ENCODE peak calls at places on chromosomes 2 and 18, in seven cellular contexts. P, G, J, L, E, R and B are unnamed samples.

GRCh38 chr2:85433511-85434089 is 15.1 kb downstream of the SH2D6 start:
- DNase-seq in P (no peak), G (no peak), J (no peak), L (peak), E (no peak), R (no peak), B (no peak)

GRCh38 chr2:23235292-23235691 is 149.7 kb upstream of the KLHL29 start:
- DNase-seq in P (no peak), G (no peak), J (no peak), L (no peak), E (no peak), R (no peak), B (no peak)

GRCh38 chr2:161676902-161677496 is 52.8 kb downstream of the SLC4A10 start:
- DNase-seq in P (no peak), G (no peak), J (no peak), L (no peak), E (no peak), R (no peak), B (no peak)

GRCh38 chr2:106156305-106157288 is 37.5 kb downstream of the UXS1 start:
- DNase-seq in P (no peak), G (no peak), J (no peak), L (no peak), E (no peak), R (no peak), B (peak)

GRCh38 chr18:67783215-67783946 is 266.9 kb upstream of the DSEL start:
- DNase-seq in P (no peak), G (no peak), J (no peak), L (no peak), E (no peak), R (no peak), B (peak)

GRCh38 chr2:221629478-221629877 is 57.4 kb upstream of the EPHA4 start:
- DNase-seq in P (no peak), G (no peak), J (peak), L (no peak), E (no peak), R (no peak), B (no peak)

GRCh38 chr2:177398290-177398683 is 5.7 kb downstream of the AGPS start:
- DNase-seq in P (no peak), G (peak), J (no peak), L (no peak), E (no peak), R (no peak), B (no peak)

GRCh38 chr2:106095478-106096392 is 98.4 kb downstream of the UXS1 start:
- DNase-seq in P (no peak), G (no peak), J (no peak), L (no peak), E (no peak), R (no peak), B (no peak)

GRCh38 chr18:49277395-49278036 is 182.9 kb downstream of the DYM start:
- DNase-seq in P (no peak), G (no peak), J (no peak), L (no peak), E (no peak), R (no peak), B (no peak)

GRCh38 chr2:134976074-134976702 is 57.6 kb downstream of the CCNT2 start:
- DNase-seq in P (no peak), G (no peak), J (no peak), L (no peak), E (no peak), R (no peak), B (no peak)

GRCh38 chr2:102336502-102336945 is 19.1 kb upstream of the IL18R1 start:
- DNase-seq in P (no peak), G (no peak), J (no peak), L (no peak), E (no peak), R (no peak), B (peak)

GRCh38 chr2:21333249-21333648 is 209.5 kb downstream of the TDRD15 start:
- DNase-seq in P (no peak), G (no peak), J (no peak), L (no peak), E (no peak), R (no peak), B (no peak)

GRCh38 chr2:212328712-212329496 is 209.7 kb downstream of the ERBB4 start:
- DNase-seq in P (no peak), G (no peak), J (no peak), L (no peak), E (no peak), R (no peak), B (no peak)

GRCh38 chr2:133774675-133775005 is 206.4 kb upstream of the NCKAP5 start:
- DNase-seq in P (no peak), G (no peak), J (no peak), L (no peak), E (no peak), R (no peak), B (no peak)

GRCh38 chr2:153408708-153409107 is 69.9 kb downstream of the RPRM start:
- DNase-seq in P (no peak), G (no peak), J (no peak), L (no peak), E (no peak), R (no peak), B (no peak)

GRCh38 chr2:11507517-11507916 is 26.3 kb upstream of the GREB1 start:
- DNase-seq in P (no peak), G (no peak), J (no peak), L (no peak), E (no peak), R (no peak), B (no peak)

GRCh38 chr2:132804045-132804444 is 134.0 kb upstream of the LYPD1 start:
- DNase-seq in P (no peak), G (no peak), J (no peak), L (no peak), E (no peak), R (no peak), B (no peak)

GRCh38 chr2:30253873-30254691 is 22.7 kb downstream of the LBH start:
- DNase-seq in P (no peak), G (no peak), J (no peak), L (no peak), E (no peak), R (peak), B (no peak)

GRCh38 chr2:220279840-220280239 is 652.4 kb downstream of the SLC4A3 start:
- DNase-seq in P (no peak), G (no peak), J (no peak), L (no peak), E (no peak), R (no peak), B (no peak)

GRCh38 chr2:136281281-136282117 is 163.6 kb upstream of the CXCR4 start:
- DNase-seq in P (no peak), G (no peak), J (no peak), L (peak), E (peak), R (no peak), B (no peak)

GRCh38 chr2:233700028-233700635 is 7.4 kb downstream of the UGT1A6 start:
- DNase-seq in P (no peak), G (peak), J (no peak), L (peak), E (no peak), R (peak), B (no peak)

GRCh38 chr2:205232086-205232485 is 450.2 kb upstream of the NRP2 start:
- DNase-seq in P (no peak), G (peak), J (no peak), L (no peak), E (no peak), R (no peak), B (no peak)

GRCh38 chr2:162382283-162382682 is 38.4 kb downstream of the GCA start:
- DNase-seq in P (no peak), G (no peak), J (no peak), L (no peak), E (no peak), R (no peak), B (no peak)

DNA sequence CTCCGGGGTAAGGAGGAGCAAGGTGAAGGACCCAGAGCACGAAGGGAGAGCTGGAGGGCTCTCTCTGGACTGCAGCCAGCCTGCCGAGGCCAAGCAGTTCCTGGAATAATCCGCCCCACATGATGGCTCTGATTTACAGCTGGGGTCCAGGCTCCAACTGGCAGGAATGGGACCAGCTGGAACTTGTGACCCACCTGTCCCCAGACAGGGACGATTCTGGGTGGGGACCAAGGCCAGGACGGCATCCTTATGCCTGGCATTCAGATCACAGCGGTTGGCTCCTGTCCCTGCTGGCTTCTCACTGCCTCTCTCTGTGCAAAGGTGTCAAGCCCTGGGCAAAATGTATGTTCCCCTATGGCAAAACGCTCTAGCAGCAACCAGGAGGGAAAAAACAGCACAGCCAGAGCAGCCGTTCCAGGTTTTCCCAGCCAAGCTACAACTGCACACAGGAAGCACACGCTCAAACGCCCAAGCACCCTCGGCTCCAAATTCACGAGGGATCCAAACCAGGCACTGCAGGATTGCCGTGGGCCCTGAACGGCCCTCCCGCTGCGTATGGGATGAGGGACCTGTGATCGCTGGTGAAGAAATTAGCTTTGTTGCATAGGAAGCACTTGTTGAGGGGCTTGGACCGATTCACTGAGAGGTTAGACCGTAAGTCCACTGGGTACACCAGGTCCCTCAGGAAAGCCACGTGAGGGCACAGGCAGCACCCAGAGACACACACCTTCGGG is 35.8 kb downstream of the FAM178B start:
- DNase-seq in P (no peak), G (no peak), J (no peak), L (no peak), E (no peak), R (no peak), B (no peak)
- TF ChIP-seq SIN3A in P (no peak), G (no peak), J (no peak), L (no peak), E (no peak), R (no peak), B (no peak)

GRCh38 chr2:64127119-64127518 is 17.1 kb downstream of the PELI1 start:
- DNase-seq in P (no peak), G (no peak), J (no peak), L (no peak), E (no peak), R (no peak), B (no peak)
- TF ChIP-seq SIN3A in P (no peak), G (no peak), J (no peak), L (no peak), E (no peak), R (no peak), B (no peak)

GRCh38 chr2:226677080-226677479 is 122.5 kb downstream of the IRS1 start:
- DNase-seq in P (no peak), G (no peak), J (no peak), L (no peak), E (no peak), R (no peak), B (no peak)
- TF ChIP-seq SIN3A in P (no peak), G (no peak), J (no peak), L (no peak), E (no peak), R (no peak), B (no peak)

DNA sequence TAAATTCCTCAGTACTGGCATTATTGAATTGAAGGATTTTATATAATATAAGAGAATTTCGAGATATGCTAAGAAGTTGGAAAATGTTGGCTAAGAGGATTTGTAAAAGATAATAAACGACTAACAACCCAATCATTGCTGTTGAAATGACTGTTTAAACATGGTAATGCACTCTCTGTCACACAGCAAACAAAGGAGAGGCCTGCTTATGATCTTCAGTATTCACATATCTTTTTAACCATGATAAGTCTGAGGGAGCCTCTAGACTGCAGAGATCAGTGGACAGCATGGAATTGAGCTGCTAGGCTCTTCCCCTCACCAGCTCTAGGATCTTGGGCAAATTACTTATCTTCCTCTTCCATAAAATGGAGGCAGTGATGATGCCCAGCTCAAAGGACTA is 2.7 kb downstream of the KCTD18 start:
- DNase-seq in P (no peak), G (peak), J (no peak), L (no peak), E (no peak), R (no peak), B (no peak)
- TF ChIP-seq SIN3A in P (no peak), G (no peak), J (no peak), L (no peak), E (no peak), R (no peak), B (no peak)

DNA sequence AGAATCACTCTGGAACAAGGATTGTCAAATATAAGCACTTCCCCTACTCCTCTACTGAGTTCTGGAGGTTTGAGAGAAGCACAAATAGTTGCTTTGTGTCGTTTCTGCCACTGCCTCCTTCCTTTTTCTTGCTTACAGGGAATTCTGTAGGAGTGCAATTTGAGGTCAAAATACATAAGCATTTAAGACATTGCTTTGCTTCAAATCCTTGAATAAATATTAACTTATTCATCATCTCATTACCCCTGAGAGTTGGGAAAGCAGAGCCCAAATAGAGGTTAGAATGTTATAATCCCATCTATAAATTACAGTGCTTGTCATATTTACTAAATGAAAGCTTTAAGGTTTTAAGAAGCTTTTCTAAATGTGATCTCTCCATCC is 277.0 kb upstream of the FN1 start:
- DNase-seq in P (no peak), G (peak), J (no peak), L (no peak), E (no peak), R (no peak), B (no peak)
- TF ChIP-seq SIN3A in P (no peak), G (no peak), J (no peak), L (no peak), E (no peak), R (no peak), B (no peak)